ENCODE peak calls at places on chromosomes 11 and 22, in four cellular contexts. One of them, this sample, is unnamed.

GRCh38 chr22:37054078-37054440 is 2.5 kb downstream of the KCTD17 start:
- DNase-seq in NCI-H82: peak
- DNase-seq in NCI-H2081: peak
- DNase-seq in DMS79 treated with DMSO at 0.1 percent for 48 hours: no peak
- DNase-seq in this sample: peak

GRCh38 chr11:2917842-2918490 is 11.3 kb downstream of the PHLDA2 start:
- DNase-seq in NCI-H82: no peak
- DNase-seq in NCI-H2081: no peak
- DNase-seq in DMS79 treated with DMSO at 0.1 percent for 48 hours: no peak
- DNase-seq in this sample: no peak

GRCh38 chr11:70916321-70916720 is 336.1 kb downstream of the SHANK2 start:
- DNase-seq in NCI-H82: no peak
- DNase-seq in NCI-H2081: no peak
- DNase-seq in DMS79 treated with DMSO at 0.1 percent for 48 hours: peak
- DNase-seq in this sample: no peak

GRCh38 chr11:8256271-8257002 is 7.2 kb downstream of the LMO1 start:
- DNase-seq in NCI-H82: no peak
- DNase-seq in NCI-H2081: no peak
- DNase-seq in DMS79 treated with DMSO at 0.1 percent for 48 hours: no peak
- DNase-seq in this sample: no peak

GRCh38 chr11:76857776-76858461 is 2.8 kb upstream of the ACER3 start:
- DNase-seq in NCI-H82: no peak
- DNase-seq in NCI-H2081: no peak
- DNase-seq in DMS79 treated with DMSO at 0.1 percent for 48 hours: no peak
- DNase-seq in this sample: no peak

GRCh38 chr11:95586155-95586554 is 203.4 kb downstream of the FAM76B start:
- DNase-seq in NCI-H82: no peak
- DNase-seq in NCI-H2081: no peak
- DNase-seq in DMS79 treated with DMSO at 0.1 percent for 48 hours: no peak
- DNase-seq in this sample: no peak

GRCh38 chr22:31488988-31489617 is 539 bp downstream of the EIF4ENIF1 start:
- DNase-seq in NCI-H82: peak
- DNase-seq in NCI-H2081: peak
- DNase-seq in DMS79 treated with DMSO at 0.1 percent for 48 hours: no peak
- DNase-seq in this sample: no peak

GRCh38 chr11:85310479-85310878 is 316.7 kb downstream of the DLG2 start:
- DNase-seq in NCI-H82: peak
- DNase-seq in NCI-H2081: no peak
- DNase-seq in DMS79 treated with DMSO at 0.1 percent for 48 hours: no peak
- DNase-seq in this sample: no peak